ENCODE peak calls at places on chromosomes 11 and 22, in four cellular contexts. S is psoas muscle, T is prostate gland, Y is lower lobe of right lung. A is an unnamed sample.

GRCh38 chr11:26319906-26320305 is 12.0 kb upstream of the ANO3 start:
- DNase-seq in S (no peak), T (no peak), Y (no peak), A (no peak)

GRCh38 chr11:2269601-2270321 is 627 bp downstream of the ASCL2 start:
- DNase-seq in S (no peak), T (peak; percentile 75), Y (peak; percentile 76), A (no peak)

GRCh38 chr11:44596541-44597276 is 31.2 kb downstream of the CD82 start:
- DNase-seq in S (no peak), T (no peak), Y (no peak), A (no peak)

GRCh38 chr11:78851883-78852586 is 277.4 kb upstream of the NARS2 start:
- DNase-seq in S (no peak), T (no peak), Y (peak; percentile 73), A (no peak)

GRCh38 chr22:19772673-19773469 is 12.3 kb downstream of the TBX1 start:
- DNase-seq in S (peak; percentile 5), T (no peak), Y (peak; percentile 48), A (no peak)

GRCh38 chr11:46393759-46394158 is 2.2 kb upstream of the CHRM4 start:
- DNase-seq in S (no peak), T (no peak), Y (no peak), A (no peak)

GRCh38 chr11:109747839-109748238 is 325.8 kb downstream of the C11orf87 start:
- DNase-seq in S (no peak), T (no peak), Y (no peak), A (no peak)

GRCh38 chr11:104799251-104799650 is 99.0 kb downstream of the CASP12 start:
- DNase-seq in S (no peak), T (no peak), Y (no peak), A (no peak)

GRCh38 chr11:20103281-20103680 is 57.0 kb downstream of the DBX1 start:
- DNase-seq in S (no peak), T (no peak), Y (no peak), A (no peak)

GRCh38 chr11:125890447-125891100 is 3.1 kb downstream of the HYLS1 start:
- DNase-seq in S (no peak), T (no peak), Y (no peak), A (no peak)

GRCh38 chr11:111878385-111878765 is 590 bp downstream of the FDXACB1 start:
- DNase-seq in S (no peak), T (no peak), Y (no peak), A (no peak)

GRCh38 chr11:9203715-9204311 is 61.3 kb downstream of the DENND5A start:
- DNase-seq in S (no peak), T (no peak), Y (no peak), A (no peak)
- TF ChIP-seq CTCF in S (no peak), T (no peak), Y (no peak), A (no peak)

GRCh38 chr11:64642876-64643257 is 51.8 kb downstream of the SLC22A12 start:
- DNase-seq in S (no peak), T (no peak), Y (no peak), A (no peak)

GRCh38 chr11:64643258-64643881 is 52.4 kb downstream of the SLC22A12 start:
- DNase-seq in S (no peak), T (no peak), Y (no peak), A (no peak)

GRCh38 chr11:64643927-64644326 is 52.9 kb downstream of the SLC22A12 start:
- DNase-seq in S (no peak), T (no peak), Y (no peak), A (no peak)

GRCh38 chr11:64642418-64642735 is 51.4 kb downstream of the SLC22A12 start:
- DNase-seq in S (no peak), T (no peak), Y (no peak), A (no peak)

DNA sequence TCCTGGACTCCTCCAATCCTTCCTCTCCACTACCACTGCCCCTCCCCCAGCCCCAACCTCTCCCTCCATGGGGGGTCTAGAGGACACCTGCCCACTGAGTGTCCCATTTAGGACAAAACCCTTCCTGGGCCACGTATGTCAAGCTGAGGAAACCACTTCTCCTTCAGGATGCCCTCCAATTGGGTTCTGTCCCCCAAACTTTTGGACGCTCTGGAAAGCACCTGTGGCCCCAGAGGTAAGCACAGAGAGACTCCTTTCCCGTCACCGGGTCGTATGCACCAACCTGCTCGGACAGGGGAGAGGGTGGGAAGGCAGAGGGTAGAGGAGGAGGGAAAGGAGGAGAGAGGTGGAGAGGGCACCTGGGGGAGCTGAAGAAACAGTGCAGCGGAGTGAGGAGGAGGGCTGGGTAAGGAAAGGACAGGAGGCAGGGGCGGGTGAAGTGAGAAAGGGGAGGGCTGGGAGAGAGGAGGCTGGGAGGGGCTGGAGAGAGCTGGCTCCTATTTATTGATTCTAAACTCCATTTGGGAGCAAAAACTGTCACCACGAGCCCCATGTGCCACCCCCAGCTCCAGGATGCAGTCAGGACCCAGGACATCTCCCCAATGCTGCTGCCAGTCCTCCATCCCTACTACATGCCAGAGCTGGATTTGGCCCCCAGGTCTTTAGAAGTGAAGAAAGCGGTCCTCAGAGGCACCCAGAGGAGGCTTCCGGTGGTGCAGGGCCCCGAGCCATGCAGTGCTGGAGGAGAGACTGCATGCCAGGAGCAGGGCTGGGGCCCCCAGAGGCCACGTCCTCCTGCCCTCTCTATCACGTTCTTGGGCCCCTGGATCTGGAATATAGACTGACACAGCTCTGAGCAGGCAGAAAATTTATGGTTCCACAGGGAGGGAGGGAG is 53.6 kb downstream of the SLC22A12 start:
- DNase-seq in S (no peak), T (no peak), Y (no peak), A (no peak)
- TF ChIP-seq CTCF in S (no peak), T (no peak), Y (no peak), A (no peak)

DNA sequence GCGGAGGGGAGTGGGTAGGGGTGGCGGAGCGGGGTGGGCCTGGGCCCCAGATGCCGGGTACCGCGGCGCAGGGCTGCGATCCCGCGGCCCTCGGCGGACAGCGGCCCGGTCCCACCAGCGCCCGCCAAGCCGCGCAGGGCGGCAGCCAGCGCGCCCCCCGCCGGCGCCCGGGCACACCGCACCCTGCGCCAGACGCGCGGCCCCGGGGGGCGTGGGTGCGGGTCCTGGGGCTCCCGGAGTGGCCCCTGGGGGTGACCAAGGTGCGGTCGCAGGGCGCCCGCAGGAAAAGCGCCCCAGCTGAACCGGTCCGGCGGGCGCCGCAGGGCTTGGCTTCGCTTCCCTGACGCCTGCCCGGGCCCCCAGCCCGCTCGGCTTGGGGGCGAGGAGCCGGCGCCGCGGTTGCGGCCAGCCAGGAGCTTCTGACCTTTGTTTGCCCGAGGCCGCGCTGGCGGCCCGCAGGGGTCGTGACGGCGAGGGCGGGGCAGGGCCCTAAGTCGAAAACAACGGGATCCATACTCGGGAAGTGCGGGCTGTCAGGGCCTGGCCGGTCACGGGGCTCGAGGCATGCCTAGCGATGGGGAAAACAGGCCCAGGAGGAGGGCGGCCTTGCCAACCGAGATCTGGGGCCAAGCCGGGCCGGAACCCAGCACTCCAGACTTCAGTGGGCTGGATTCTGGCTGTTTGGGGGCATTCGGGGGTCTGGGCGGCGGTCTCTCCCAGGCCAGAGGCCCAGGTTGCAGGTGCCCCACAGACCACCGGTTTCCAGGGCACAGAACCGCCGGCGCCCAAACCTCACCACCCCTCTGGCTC is 581 bp upstream of the AP5B1 start:
- DNase-seq in S (peak; percentile 49), T (peak; percentile 46), Y (peak; percentile 70), A (no peak)
- TF ChIP-seq CTCF in S (peak; percentile 41), T (peak; percentile 44), Y (peak; percentile 38), A (peak; percentile 47)

DNA sequence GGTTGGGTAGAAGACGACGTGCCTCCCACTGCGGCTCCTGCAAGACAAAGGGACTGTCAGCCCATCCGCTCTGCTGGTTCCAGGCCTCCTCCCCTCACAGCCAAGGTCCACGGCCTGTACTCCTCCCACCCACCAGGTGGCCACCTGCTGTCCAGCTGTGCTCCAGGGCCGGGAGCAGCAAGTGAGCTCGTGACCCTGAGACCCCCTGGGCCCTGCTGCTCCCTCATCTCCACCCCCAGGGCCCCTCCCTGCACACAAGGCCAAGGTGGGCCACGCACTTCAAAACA is 27.4 kb downstream of the TSPAN4 start:
- DNase-seq in S (no peak), T (no peak), Y (no peak), A (no peak)
- TF ChIP-seq CTCF in S (no peak), T (no peak), Y (no peak), A (no peak)

GRCh38 chr22:21711851-21712250 is 23.7 kb downstream of the YPEL1 start:
- DNase-seq in S (no peak), T (no peak), Y (no peak), A (no peak)

GRCh38 chr22:21712751-21713427 is 22.7 kb downstream of the YPEL1 start:
- DNase-seq in S (peak; percentile 58), T (peak; percentile 63), Y (peak; percentile 63), A (no peak)

GRCh38 chr22:21714059-21714770 is 21.4 kb downstream of the YPEL1 start:
- DNase-seq in S (no peak), T (no peak), Y (no peak), A (no peak)

GRCh38 chr22:21714784-21715183 is 20.8 kb downstream of the YPEL1 start:
- DNase-seq in S (no peak), T (no peak), Y (no peak), A (no peak)

GRCh38 chr22:21713428-21714058 is 22.1 kb downstream of the YPEL1 start:
- DNase-seq in S (no peak), T (no peak), Y (no peak), A (no peak)
- TF ChIP-seq CTCF in S (no peak), T (no peak), Y (no peak), A (peak; percentile 0)

A was measured in osteocyte.